ENCODE peak calls at places on chromosomes 13 and 19, in five cellular contexts. One of them, this sample, is unnamed.
A peak's percentile ranks its signal among the peaks of the same experiment; 100 is the strongest.

GRCh38 chr19:33388817-33389573 is 15.5 kb downstream of the CEBPG start:
- DNase-seq in A549: no peak
- DNase-seq in fibroblast of lung: no peak
- DNase-seq in tibial nerve: no peak
- DNase-seq in right cardiac atrium: peak; percentile 76
- DNase-seq in this sample: no peak

GRCh38 chr13:58056411-58056810 is 424.9 kb downstream of the PCDH17 start:
- DNase-seq in A549: no peak
- DNase-seq in fibroblast of lung: no peak
- DNase-seq in tibial nerve: no peak
- DNase-seq in right cardiac atrium: no peak
- DNase-seq in this sample: no peak

GRCh38 chr19:38455031-38455430 is 21.5 kb downstream of the RYR1 start:
- DNase-seq in A549: no peak
- DNase-seq in fibroblast of lung: peak; percentile 15
- DNase-seq in tibial nerve: no peak
- DNase-seq in right cardiac atrium: no peak
- DNase-seq in this sample: no peak

GRCh38 chr13:34942732-34943674 is 933 bp downstream of the NBEA start:
- DNase-seq in A549: peak; percentile 4
- DNase-seq in fibroblast of lung: no peak
- DNase-seq in tibial nerve: no peak
- DNase-seq in right cardiac atrium: peak; percentile 63
- DNase-seq in this sample: peak; percentile 21

GRCh38 chr13:33150146-33150545 is 133.9 kb downstream of the KL start:
- DNase-seq in A549: no peak
- DNase-seq in fibroblast of lung: peak; percentile 34
- DNase-seq in tibial nerve: no peak
- DNase-seq in right cardiac atrium: no peak
- DNase-seq in this sample: no peak

GRCh38 chr19:7326105-7326877 is 22.4 kb upstream of the ARHGEF18 start:
- DNase-seq in A549: no peak
- DNase-seq in fibroblast of lung: peak; percentile 11
- DNase-seq in tibial nerve: peak; percentile 16
- DNase-seq in right cardiac atrium: no peak
- DNase-seq in this sample: no peak

GRCh38 chr19:48618278-48618915 is 581 bp downstream of the RPL18 start:
- DNase-seq in A549: no peak
- DNase-seq in fibroblast of lung: no peak
- DNase-seq in tibial nerve: no peak
- DNase-seq in right cardiac atrium: no peak
- DNase-seq in this sample: no peak

GRCh38 chr13:85755123-85755522 is 44.1 kb downstream of the SLITRK6 start:
- DNase-seq in A549: no peak
- DNase-seq in fibroblast of lung: no peak
- DNase-seq in tibial nerve: no peak
- DNase-seq in right cardiac atrium: no peak
- DNase-seq in this sample: no peak

GRCh38 chr13:112134150-112135075 is 67.5 kb downstream of the SOX1 start:
- DNase-seq in A549: no peak
- DNase-seq in fibroblast of lung: no peak
- DNase-seq in tibial nerve: no peak
- DNase-seq in right cardiac atrium: no peak
- DNase-seq in this sample: no peak

GRCh38 chr13:32902898-32903297 is 113.3 kb upstream of the KL start:
- DNase-seq in A549: no peak
- DNase-seq in fibroblast of lung: peak; percentile 43
- DNase-seq in tibial nerve: peak; percentile 76
- DNase-seq in right cardiac atrium: peak; percentile 96
- DNase-seq in this sample: peak; percentile 79

GRCh38 chr19:28331596-28331995 is 881.4 kb downstream of the UQCRFS1 start:
- DNase-seq in A549: no peak
- DNase-seq in fibroblast of lung: no peak
- DNase-seq in tibial nerve: no peak
- DNase-seq in right cardiac atrium: no peak
- DNase-seq in this sample: no peak

GRCh38 chr19:49515767-49516166 is 3.3 kb downstream of the FCGRT start:
- DNase-seq in A549: no peak
- DNase-seq in fibroblast of lung: peak; percentile 41
- DNase-seq in tibial nerve: no peak
- DNase-seq in right cardiac atrium: peak; percentile 83
- DNase-seq in this sample: no peak

GRCh38 chr19:17784201-17785008 is 10.5 kb upstream of the B3GNT3 start:
- DNase-seq in A549: peak; percentile 70
- DNase-seq in fibroblast of lung: peak; percentile 60
- DNase-seq in tibial nerve: peak; percentile 71
- DNase-seq in right cardiac atrium: peak; percentile 80
- DNase-seq in this sample: peak; percentile 41

GRCh38 chr13:31521466-31521865 is 217.9 kb upstream of the RXFP2 start:
- DNase-seq in A549: no peak
- DNase-seq in fibroblast of lung: no peak
- DNase-seq in tibial nerve: no peak
- DNase-seq in right cardiac atrium: no peak
- DNase-seq in this sample: no peak

GRCh38 chr19:31905980-31906948 is 439.1 kb upstream of the ZNF507 start:
- DNase-seq in A549: no peak
- DNase-seq in fibroblast of lung: peak; percentile 90
- DNase-seq in tibial nerve: peak; percentile 52
- DNase-seq in right cardiac atrium: peak; percentile 71
- DNase-seq in this sample: no peak

GRCh38 chr19:3122512-3122870 is 13.3 kb upstream of the GNA15 start:
- DNase-seq in A549: no peak
- DNase-seq in fibroblast of lung: no peak
- DNase-seq in tibial nerve: no peak
- DNase-seq in right cardiac atrium: peak; percentile 48
- DNase-seq in this sample: no peak

GRCh38 chr13:24630851-24631341 is 49.3 kb upstream of the ATP12A start:
- DNase-seq in A549: no peak
- DNase-seq in fibroblast of lung: peak; percentile 20
- DNase-seq in tibial nerve: no peak
- DNase-seq in right cardiac atrium: no peak
- DNase-seq in this sample: no peak

GRCh38 chr13:111329641-111330040 is 9.2 kb downstream of the TEX29 start:
- DNase-seq in A549: no peak
- DNase-seq in fibroblast of lung: no peak
- DNase-seq in tibial nerve: no peak
- DNase-seq in right cardiac atrium: no peak
- DNase-seq in this sample: no peak

GRCh38 chr19:49150106-49150943 is 4.9 kb downstream of the HRC start:
- DNase-seq in A549: peak; percentile 91
- DNase-seq in fibroblast of lung: peak; percentile 75
- DNase-seq in tibial nerve: peak; percentile 66
- DNase-seq in right cardiac atrium: peak; percentile 94
- DNase-seq in this sample: peak; percentile 82

GRCh38 chr19:12543855-12544254 is 7.4 kb downstream of the ZNF564 start:
- DNase-seq in A549: no peak
- DNase-seq in fibroblast of lung: no peak
- DNase-seq in tibial nerve: no peak
- DNase-seq in right cardiac atrium: no peak
- DNase-seq in this sample: no peak

DNA sequence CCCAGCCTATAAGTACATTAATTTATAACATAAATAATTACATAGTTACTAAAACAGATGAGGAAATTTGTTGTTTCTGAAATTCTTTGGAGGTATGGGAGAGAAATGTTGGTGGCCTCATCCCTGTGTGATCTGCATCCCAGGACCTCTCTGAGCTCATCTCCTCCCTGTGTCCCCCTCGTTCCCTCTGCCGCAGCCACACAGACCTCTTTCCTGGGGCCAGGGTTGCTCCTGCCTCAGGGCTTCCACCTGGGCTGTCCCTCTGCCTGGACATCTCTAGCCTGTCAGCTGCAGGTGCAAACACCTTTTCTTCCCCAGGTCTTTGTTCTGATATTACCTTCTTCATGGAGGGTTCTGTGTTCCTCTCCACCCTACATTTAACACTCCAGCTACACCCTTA is 3.9 kb downstream of the ZNF766 start:
- DNase-seq in A549: no peak
- DNase-seq in fibroblast of lung: no peak
- DNase-seq in tibial nerve: no peak
- DNase-seq in right cardiac atrium: no peak
- DNase-seq in this sample: no peak
- H3K9me3 ChIP-seq in A549: peaks cover 83% of the 10 kb centered on the region
- H3K9me3 ChIP-seq in fibroblast of lung: no peaks in the 10 kb centered on the region
- H3K9me3 ChIP-seq in tibial nerve: no peaks in the 10 kb centered on the region
- H3K9me3 ChIP-seq in right cardiac atrium: no peaks in the 10 kb centered on the region
- H3K9me3 ChIP-seq in this sample: no peaks in the 10 kb centered on the region

GRCh38 chr19:36084231-36085009 is 26.5 kb upstream of the OVOL3 start:
- DNase-seq in A549: no peak
- DNase-seq in fibroblast of lung: no peak
- DNase-seq in tibial nerve: no peak
- DNase-seq in right cardiac atrium: no peak
- DNase-seq in this sample: no peak

GRCh38 chr19:36079389-36079788 is 24.7 kb downstream of the WDR62 start:
- DNase-seq in A549: no peak
- DNase-seq in fibroblast of lung: no peak
- DNase-seq in tibial nerve: no peak
- DNase-seq in right cardiac atrium: no peak
- DNase-seq in this sample: no peak

GRCh38 chr19:36081894-36082293 is 27.2 kb downstream of the WDR62 start:
- DNase-seq in A549: no peak
- DNase-seq in fibroblast of lung: no peak
- DNase-seq in tibial nerve: no peak
- DNase-seq in right cardiac atrium: no peak
- DNase-seq in this sample: no peak

GRCh38 chr19:36082916-36083315 is 28.0 kb upstream of the OVOL3 start:
- DNase-seq in A549: no peak
- DNase-seq in fibroblast of lung: no peak
- DNase-seq in tibial nerve: no peak
- DNase-seq in right cardiac atrium: no peak
- DNase-seq in this sample: no peak

DNA sequence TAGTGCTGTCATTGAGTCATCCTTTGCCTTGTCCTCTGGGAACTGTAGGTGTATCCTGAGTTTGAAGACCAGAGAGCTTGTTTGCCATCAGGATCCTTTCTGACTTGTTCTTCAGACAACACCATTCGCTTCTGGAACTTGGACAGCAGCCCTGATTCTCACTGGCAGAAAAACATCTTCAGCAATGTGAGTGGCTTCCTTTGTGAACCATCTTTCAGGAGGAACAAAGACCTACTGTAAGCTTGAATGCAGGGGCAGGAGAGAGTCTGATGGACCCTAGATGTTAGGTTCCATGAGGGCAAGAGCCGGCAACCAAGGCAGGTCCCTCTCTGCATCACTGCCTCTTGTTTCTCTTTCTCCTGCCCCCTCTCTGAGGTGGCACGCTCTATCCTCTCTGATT is 26.7 kb downstream of the WDR62 start:
- DNase-seq in A549: no peak
- DNase-seq in fibroblast of lung: no peak
- DNase-seq in tibial nerve: peak; percentile 16
- DNase-seq in right cardiac atrium: no peak
- DNase-seq in this sample: no peak
- H3K4me3 ChIP-seq in A549: no peak overlapping the region
- H3K4me3 ChIP-seq in fibroblast of lung: no peak overlapping the region
- H3K4me3 ChIP-seq in tibial nerve: no peak overlapping the region
- H3K4me3 ChIP-seq in right cardiac atrium: no peak overlapping the region
- H3K4me3 ChIP-seq in this sample: no peak overlapping the region

GRCh38 chr19:5789201-5789795 is 1.7 kb downstream of the DUS3L start:
- DNase-seq in A549: no peak
- DNase-seq in fibroblast of lung: no peak
- DNase-seq in tibial nerve: no peak
- DNase-seq in right cardiac atrium: peak; percentile 62
- DNase-seq in this sample: no peak

GRCh38 chr19:5790573-5791520 is at the start of gene DUS3L:
- DNase-seq in A549: peak; percentile 88
- DNase-seq in fibroblast of lung: peak; percentile 99
- DNase-seq in tibial nerve: peak; percentile 94
- DNase-seq in right cardiac atrium: peak; percentile 98
- DNase-seq in this sample: peak; percentile 95

GRCh38 chr19:5788422-5788821 is 2.5 kb downstream of the DUS3L start:
- DNase-seq in A549: no peak
- DNase-seq in fibroblast of lung: no peak
- DNase-seq in tibial nerve: no peak
- DNase-seq in right cardiac atrium: no peak
- DNase-seq in this sample: no peak

GRCh38 chr19:5792224-5792623 is 1.3 kb upstream of the DUS3L start:
- DNase-seq in A549: no peak
- DNase-seq in fibroblast of lung: no peak
- DNase-seq in tibial nerve: no peak
- DNase-seq in right cardiac atrium: no peak
- DNase-seq in this sample: no peak

DNA sequence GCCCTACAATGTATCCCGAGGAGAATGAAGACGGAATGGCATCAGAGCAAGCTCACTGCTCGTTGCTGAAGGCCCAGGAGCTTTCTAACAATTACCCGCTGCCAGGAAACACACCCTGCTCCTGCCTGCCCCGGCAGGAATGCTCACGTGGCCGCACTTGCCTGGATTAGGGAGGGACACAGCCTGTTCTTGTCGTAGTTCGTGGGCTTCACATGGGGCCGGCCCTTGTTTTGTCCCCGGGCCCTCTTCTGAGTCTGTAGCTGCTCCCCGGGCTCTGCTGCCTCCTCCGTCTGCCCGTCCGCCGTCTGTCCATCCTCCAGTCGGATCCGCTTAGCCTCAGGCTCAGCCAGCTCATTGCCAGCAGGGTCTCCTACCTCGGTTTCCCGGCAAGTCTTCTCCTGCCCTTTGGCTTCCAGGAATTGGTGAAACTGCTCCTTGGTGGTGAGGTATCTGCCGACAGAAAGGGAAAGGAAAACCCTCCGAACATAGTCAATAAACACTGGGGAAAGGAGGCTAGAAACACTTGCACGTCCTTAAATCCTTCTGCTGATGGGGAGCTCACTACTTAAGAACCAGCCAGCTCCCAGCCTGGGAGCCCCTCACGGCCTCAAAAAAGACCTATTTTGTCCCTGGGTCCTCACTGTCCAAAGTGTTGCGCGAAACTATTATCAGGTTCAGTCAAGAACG is 934 bp downstream of the DUS3L start:
- DNase-seq in A549: no peak
- DNase-seq in fibroblast of lung: no peak
- DNase-seq in tibial nerve: no peak
- DNase-seq in right cardiac atrium: no peak
- DNase-seq in this sample: no peak
- H3K27ac ChIP-seq in A549: peak overlapping the region; percentile 99
- H3K27ac ChIP-seq in fibroblast of lung: peak overlapping the region; percentile 97
- H3K27ac ChIP-seq in tibial nerve: peak overlapping the region; percentile 97
- H3K27ac ChIP-seq in right cardiac atrium: no peak overlapping the region
- H3K27ac ChIP-seq in this sample: peak overlapping the region; percentile 100

GRCh38 chr19:15696654-15697194 is 23.8 kb downstream of the CYP4F12 start:
- DNase-seq in A549: no peak
- DNase-seq in fibroblast of lung: no peak
- DNase-seq in tibial nerve: no peak
- DNase-seq in right cardiac atrium: no peak
- DNase-seq in this sample: no peak

GRCh38 chr19:15702590-15702930 is 25.3 kb upstream of the OR10H2 start:
- DNase-seq in A549: no peak
- DNase-seq in fibroblast of lung: peak; percentile 3
- DNase-seq in tibial nerve: peak; percentile 85
- DNase-seq in right cardiac atrium: peak; percentile 91
- DNase-seq in this sample: peak; percentile 76

GRCh38 chr19:15701757-15702589 is 25.9 kb upstream of the OR10H2 start:
- DNase-seq in A549: no peak
- DNase-seq in fibroblast of lung: no peak
- DNase-seq in tibial nerve: no peak
- DNase-seq in right cardiac atrium: no peak
- DNase-seq in this sample: no peak
- H3K9me3 ChIP-seq in A549: peaks cover 4% of the 10 kb centered on the region
- H3K9me3 ChIP-seq in fibroblast of lung: no peaks in the 10 kb centered on the region
- H3K9me3 ChIP-seq in tibial nerve: no peaks in the 10 kb centered on the region
- H3K9me3 ChIP-seq in right cardiac atrium: no peaks in the 10 kb centered on the region
- H3K9me3 ChIP-seq in this sample: peaks cover 18% of the 10 kb centered on the region

GRCh38 chr19:45883881-45884681 is 1.9 kb downstream of the IRF2BP1 start:
- DNase-seq in A549: no peak
- DNase-seq in fibroblast of lung: no peak
- DNase-seq in tibial nerve: no peak
- DNase-seq in right cardiac atrium: peak; percentile 57
- DNase-seq in this sample: no peak
- H3K4me3 ChIP-seq in A549: peak overlapping the region; percentile 70
- H3K4me3 ChIP-seq in fibroblast of lung: peak overlapping the region; percentile 20
- H3K4me3 ChIP-seq in tibial nerve: no peak overlapping the region
- H3K4me3 ChIP-seq in right cardiac atrium: no peak overlapping the region
- H3K4me3 ChIP-seq in this sample: no peak overlapping the region